ENCODE peak calls at places on chromosomes 6 and 20, in four cellular contexts. S is K562, X is SK-N-SH, D is H1. B is an unnamed sample.

GRCh38 chr20:9928955-9929354 is 90.1 kb upstream of the PAK5 start:
- DNase-seq in S (no peak), D (no peak), X (no peak), B (no peak)

GRCh38 chr20:32539817-32540675 is 45.1 kb downstream of the NOL4L start:
- DNase-seq in S (peak; percentile 57), D (no peak), X (peak; percentile 49), B (no peak)

GRCh38 chr6:13526718-13527668 is 39.6 kb upstream of the GFOD1 start:
- DNase-seq in S (no peak), D (peak; percentile 44), X (peak; percentile 72), B (no peak)

GRCh38 chr6:11868392-11868791 is 89.8 kb upstream of the ADTRP start:
- DNase-seq in X (no peak), S (no peak), D (no peak), B (no peak)

GRCh38 chr6:38268342-38268741 is 371.4 kb downstream of the BTBD9 start:
- DNase-seq in S (no peak), X (no peak), D (no peak), B (no peak)

GRCh38 chr20:49594143-49594928 is 26.4 kb upstream of the PTGIS start:
- DNase-seq in X (no peak), S (no peak), D (no peak), B (no peak)

GRCh38 chr20:15582146-15582776 is 991.0 kb downstream of the KIF16B start:
- DNase-seq in S (no peak), X (no peak), D (no peak), B (no peak)

GRCh38 chr20:36656733-36657132 is 10.7 kb upstream of the SLA2 start:
- DNase-seq in S (no peak), D (no peak), X (no peak), B (no peak)

GRCh38 chr6:35442693-35443092 is 9.4 kb upstream of the FANCE start:
- DNase-seq in X (no peak), D (no peak), S (no peak), B (no peak)

GRCh38 chr6:100913400-100914276 is 32.5 kb upstream of the ASCC3 start:
- DNase-seq in D (peak; percentile 53), S (peak; percentile 46), X (no peak), B (peak; percentile 62)

GRCh38 chr6:36210886-36211595 is 14.5 kb downstream of the BRPF3 start:
- DNase-seq in S (no peak), X (no peak), D (no peak), B (no peak)

GRCh38 chr6:5094327-5094726 is 9.2 kb downstream of the PPP1R3G start:
- DNase-seq in D (no peak), X (no peak), S (no peak), B (no peak)

GRCh38 chr6:87756858-87757257 is 54.8 kb upstream of the AKIRIN2 start:
- DNase-seq in D (no peak), S (peak; percentile 73), X (no peak), B (no peak)

GRCh38 chr6:110731196-110731595 is 84.1 kb downstream of the CDK19 start:
- DNase-seq in D (no peak), X (no peak), S (no peak), B (no peak)

GRCh38 chr6:43927525-43928210 is 157.7 kb downstream of the VEGFA start:
- DNase-seq in X (no peak), D (no peak), S (no peak), B (no peak)

GRCh38 chr20:2749951-2750342 is 50.5 kb downstream of the CPXM1 start:
- DNase-seq in X (no peak), S (no peak), D (peak; percentile 65), B (no peak)

GRCh38 chr20:20267685-20268429 is 100.0 kb upstream of the INSM1 start:
- DNase-seq in S (no peak), D (no peak), X (no peak), B (peak; percentile 44)

GRCh38 chr6:33589723-33590530 is 9.9 kb upstream of the BAK1 start:
- DNase-seq in D (peak; percentile 89), S (peak; percentile 78), X (peak; percentile 84), B (peak; percentile 83)

GRCh38 chr6:127515794-127516675 is 3.1 kb downstream of the MTCL3 start:
- DNase-seq in D (peak; percentile 84), X (peak; percentile 92), S (peak; percentile 34), B (peak; percentile 75)

GRCh38 chr20:10673831-10674683 is at the start of gene JAG1:
- DNase-seq in S (peak; percentile 78), X (peak; percentile 99), D (peak; percentile 95), B (peak; percentile 95)

GRCh38 chr20:20138301-20139064 is 86.2 kb downstream of the CFAP61 start:
- DNase-seq in D (no peak), X (no peak), S (no peak), B (no peak)

GRCh38 chr6:135739288-135739687 is 112.2 kb upstream of the PDE7B start:
- DNase-seq in X (no peak), S (no peak), D (no peak), B (no peak)

GRCh38 chr20:33640287-33640686 is 21.8 kb upstream of the C20orf144 start:
- DNase-seq in D (no peak), X (no peak), S (no peak), B (no peak)

GRCh38 chr20:12970372-12970821 is 38.4 kb upstream of the SPTLC3 start:
- DNase-seq in X (no peak), S (no peak), D (no peak), B (no peak)

DNA sequence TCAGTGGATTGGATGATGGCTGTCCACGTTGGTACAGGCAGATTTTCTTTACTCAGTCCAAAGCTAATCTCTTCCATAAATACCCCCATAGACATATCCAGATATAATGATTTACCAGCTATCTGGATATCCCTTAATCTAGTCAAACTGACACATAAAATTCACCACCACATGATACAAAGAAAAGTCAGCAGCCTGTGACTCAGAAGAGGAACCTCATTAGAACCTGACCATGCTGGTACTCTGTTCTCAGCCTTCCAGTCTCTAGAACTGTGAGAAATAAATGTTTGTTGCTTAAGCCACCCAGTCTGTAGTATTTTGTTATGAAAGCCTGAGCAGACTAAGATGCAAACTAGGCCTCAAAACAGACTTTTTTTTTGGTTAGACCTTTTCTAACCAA is 431.3 kb upstream of the RNF217 start:
- DNase-seq in S (no peak), X (no peak), D (no peak), B (no peak)
- TF ChIP-seq TEAD4 in S (no peak), X (no peak), D (no peak), B (no peak)

GRCh38 chr20:62162765-62163484 is 19.4 kb downstream of the SS18L1 start:
- DNase-seq in X (no peak), S (no peak), D (no peak), B (no peak)
- TF ChIP-seq TEAD4 in X (no peak), S (no peak), D (no peak), B (no peak)

GRCh38 chr6:26199057-26199772 is 112.0 kb downstream of the HFE start:
- DNase-seq in X (peak; percentile 77), D (peak; percentile 83), S (peak; percentile 95), B (peak; percentile 70)

GRCh38 chr6:26200918-26201721 is 113.9 kb downstream of the HFE start:
- DNase-seq in S (peak; percentile 41), X (no peak), D (no peak), B (no peak)

GRCh38 chr6:26198626-26199056 is 111.4 kb downstream of the HFE start:
- DNase-seq in D (no peak), S (no peak), X (no peak), B (no peak)

GRCh38 chr6:26197736-26198625 is 110.8 kb downstream of the HFE start:
- DNase-seq in X (no peak), S (peak; percentile 68), D (no peak), B (no peak)

DNA sequence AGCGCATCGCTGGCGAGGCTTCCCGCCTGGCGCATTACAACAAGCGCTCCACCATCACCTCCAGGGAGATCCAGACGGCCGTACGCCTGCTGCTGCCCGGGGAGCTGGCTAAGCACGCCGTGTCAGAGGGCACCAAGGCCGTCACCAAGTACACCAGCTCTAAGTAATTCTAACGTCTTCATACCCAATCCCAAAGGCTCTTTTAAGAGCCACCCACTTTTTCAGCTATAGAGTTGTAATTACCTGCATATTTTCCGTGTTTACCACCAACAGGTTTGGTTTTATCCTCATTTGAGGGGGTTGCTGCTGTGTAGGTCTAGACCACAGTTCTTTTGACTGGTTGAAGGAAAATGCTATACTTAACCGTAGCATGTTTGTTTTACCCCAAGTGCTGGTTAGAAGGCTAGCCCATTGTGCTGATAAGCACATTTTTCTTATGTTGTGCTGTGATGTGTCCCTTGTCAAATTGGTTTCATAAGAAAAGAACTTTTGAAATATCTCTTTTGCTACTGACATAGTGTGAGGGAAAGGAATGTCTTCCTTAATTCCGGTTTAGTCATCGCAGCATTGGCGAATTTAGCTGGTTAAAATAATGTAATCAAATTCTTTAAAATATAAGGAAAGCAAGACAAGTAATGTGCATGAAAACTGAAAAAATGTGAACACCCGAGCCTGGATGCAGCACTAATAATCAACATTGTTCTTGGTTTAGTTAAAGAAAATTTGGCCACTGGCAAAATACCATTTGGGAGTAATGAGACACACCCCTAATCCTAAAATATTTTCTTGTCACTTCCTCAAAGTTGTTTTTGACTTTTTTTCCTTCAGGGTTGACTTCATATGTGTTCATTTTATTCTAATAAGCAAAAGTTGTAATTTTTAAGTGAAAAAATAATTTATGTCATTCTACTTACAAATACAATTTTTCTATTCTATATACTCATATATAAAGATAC is 112.8 kb downstream of the HFE start:
- DNase-seq in S (peak; percentile 65), X (no peak), D (no peak), B (no peak)
- TF ChIP-seq TEAD4 in S (no peak), X (no peak), D (no peak), B (no peak)

DNA sequence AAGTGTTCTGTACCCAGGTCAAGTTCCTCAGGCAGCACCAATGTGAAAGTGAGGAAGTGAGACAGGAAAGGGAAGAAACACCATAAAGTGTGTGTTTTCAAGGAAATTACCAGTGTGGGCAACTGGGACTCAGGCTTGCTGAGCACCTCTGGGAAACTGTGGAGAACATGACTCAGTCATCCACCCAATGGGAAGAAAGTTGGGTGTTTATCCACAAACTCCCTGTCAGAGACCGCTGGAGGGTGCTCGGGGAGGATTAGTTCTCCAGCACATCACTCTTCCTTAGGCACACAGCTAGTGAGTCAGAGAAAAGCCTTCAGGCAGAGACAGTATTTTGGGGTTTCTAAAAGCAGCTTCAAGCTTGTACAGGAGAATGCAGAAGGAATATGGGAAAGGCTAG is 93.6 kb downstream of the PCSK2 start:
- DNase-seq in X (no peak), D (no peak), S (no peak), B (no peak)
- TF ChIP-seq TEAD4 in X (no peak), D (no peak), S (no peak), B (no peak)